ENCODE peak calls at places on chromosomes 4 and X, in four cellular contexts. V, D, Z and F are unnamed samples.

GRCh38 chrX:21770631-21771321 is 12.9 kb upstream of the SMPX start:
- DNase-seq in V (no peak), D (no peak), Z (no peak), F (no peak)

GRCh38 chr4:33381806-33382205 is 2661.6 kb downstream of the PCDH7 start:
- DNase-seq in V (no peak), D (no peak), Z (no peak), F (no peak)

GRCh38 chr4:26004290-26004689 is 90.3 kb downstream of the SMIM20 start:
- DNase-seq in V (no peak), D (no peak), Z (no peak), F (no peak)

GRCh38 chr4:104971458-104971857 is 175.2 kb upstream of the TET2 start:
- DNase-seq in V (no peak), D (no peak), Z (no peak), F (no peak)

GRCh38 chr4:70463335-70463734 is 8.7 kb upstream of the MUC7 start:
- DNase-seq in V (no peak), D (no peak), Z (no peak), F (no peak)

GRCh38 chr4:77931452-77932135 is 69.0 kb downstream of the MRPL1 start:
- DNase-seq in V (no peak), D (no peak), Z (no peak), F (no peak)

GRCh38 chrX:136156560-136157117 is 9.3 kb downstream of the FHL1 start:
- DNase-seq in V (no peak), D (no peak), Z (no peak), F (no peak)

GRCh38 chr4:624705-625590 is at the start of gene PDE6B:
- DNase-seq in V (no peak), D (no peak), Z (no peak), F (no peak)